ENCODE peak calls at places on chromosomes 11 and 22, in ten cellular contexts. U is left ventricle myocardium inferior; S is HTR-8/SVneo; V is NCI-H2171 treated with DMSO at 0.1 percent for 48 hours; K is activated CD4-positive, alpha-beta T cell treated with anti-CD3 and anti-CD28 coated beads, Interleukin-2, amount 50 U/mL, for 48 hours; M is PC-3; O is activated T-helper 1 cell treated with anti-CD3 and anti-CD28 coated beads, Interleukin-2, amount 50 U/mL, for 16 hours; A is substantia nigra; L is DMS 273 treated with DMSO at 0.1 percent for 48 hours; E is islet precursor cell. R is an unnamed sample.
A peak's percentile ranks its signal among the peaks of the same experiment; 100 is the strongest.

GRCh38 chr22:37095113-37095512 is 14.4 kb downstream of the TMPRSS6 start:
- DNase-seq in U (no peak), S (no peak), V (no peak), K (peak; percentile 84), M (no peak), O (no peak), A (no peak), L (no peak), E (no peak), R (no peak)

GRCh38 chr11:104061851-104062521 is 25.5 kb downstream of the DDI1 start:
- DNase-seq in U (no peak), S (no peak), V (no peak), K (no peak), M (no peak), O (no peak), A (no peak), L (no peak), E (no peak), R (no peak)

GRCh38 chr22:24427500-24428164 is at the start of gene ADORA2A:
- DNase-seq in U (no peak), S (no peak), V (no peak), K (peak; percentile 87), M (no peak), O (peak; percentile 65), A (no peak), L (no peak), E (no peak), R (no peak)

GRCh38 chr11:112437096-112437495 is 176.4 kb upstream of the PLET1 start:
- DNase-seq in U (no peak), S (no peak), V (no peak), K (no peak), M (peak; percentile 38), O (no peak), A (no peak), L (no peak), E (no peak), R (no peak)

GRCh38 chr11:96143016-96143670 is 199.9 kb downstream of the MAML2 start:
- DNase-seq in U (no peak), S (no peak), V (no peak), K (no peak), M (no peak), O (no peak), A (no peak), L (no peak), E (no peak), R (peak; percentile 75)

GRCh38 chr11:78419327-78419726 is 1.7 kb upstream of the GAB2 start:
- DNase-seq in U (peak; percentile 29), S (peak; percentile 21), V (no peak), K (no peak), M (peak; percentile 83), O (no peak), A (no peak), L (no peak), E (no peak), R (peak; percentile 76)

GRCh38 chr11:34585870-34586654 is 34.8 kb upstream of the EHF start:
- DNase-seq in U (no peak), S (peak; percentile 59), V (peak; percentile 62), K (no peak), M (peak; percentile 84), O (no peak), A (peak; percentile 13), L (peak; percentile 8), E (no peak), R (peak; percentile 77)

GRCh38 chr22:31122532-31123291 is at the start of gene INPP5J:
- DNase-seq in U (peak; percentile 59), S (peak; percentile 67), V (peak; percentile 93), K (no peak), M (peak; percentile 44), O (no peak), A (no peak), L (peak; percentile 15), E (peak; percentile 81), R (peak; percentile 15)

GRCh38 chr11:87431386-87431785 is 393.7 kb downstream of the TMEM135 start:
- DNase-seq in U (no peak), S (no peak), V (no peak), K (no peak), M (no peak), O (no peak), A (no peak), L (no peak), E (no peak), R (no peak)

GRCh38 chr22:31346733-31347250 is 646 bp upstream of the PATZ1 start:
- DNase-seq in U (peak; percentile 61), S (peak; percentile 38), V (peak; percentile 75), K (peak; percentile 56), M (peak; percentile 62), O (no peak), A (no peak), L (no peak), E (no peak), R (no peak)

GRCh38 chr11:72460091-72460647 is 25.8 kb upstream of the CLPB start:
- DNase-seq in U (no peak), S (no peak), V (no peak), K (no peak), M (no peak), O (no peak), A (no peak), L (no peak), E (peak; percentile 41), R (no peak)

GRCh38 chr11:2299773-2300172 is 1.9 kb downstream of the C11orf21 start:
- DNase-seq in U (no peak), S (no peak), V (no peak), K (no peak), M (no peak), O (no peak), A (no peak), L (no peak), E (no peak), R (no peak)

GRCh38 chr22:32281092-32281491 is 25.9 kb upstream of the SLC5A4 start:
- DNase-seq in U (no peak), S (no peak), V (peak; percentile 65), K (no peak), M (no peak), O (no peak), A (no peak), L (no peak), E (no peak), R (peak; percentile 84)

GRCh38 chr11:3157381-3158130 is 7.6 kb downstream of the OSBPL5 start:
- DNase-seq in U (peak; percentile 14), S (no peak), V (no peak), K (no peak), M (peak; percentile 22), O (no peak), A (no peak), L (no peak), E (no peak), R (no peak)

GRCh38 chr11:3123761-3124733 is 41.1 kb downstream of the OSBPL5 start:
- DNase-seq in U (peak; percentile 86), S (peak; percentile 79), V (no peak), K (no peak), M (peak; percentile 94), O (no peak), A (no peak), L (no peak), E (peak; percentile 29), R (peak; percentile 93)

GRCh38 chr11:15641191-15641810 is 526.6 kb downstream of the INSC start:
- DNase-seq in U (no peak), S (no peak), V (no peak), K (no peak), M (no peak), O (no peak), A (no peak), L (no peak), E (no peak), R (no peak)

GRCh38 chr22:26674211-26675190 is 17.1 kb downstream of the MIAT start:
- DNase-seq in U (no peak), S (no peak), V (no peak), K (peak; percentile 41), M (no peak), O (no peak), A (no peak), L (no peak), E (no peak), R (no peak)

GRCh38 chr11:92826597-92826996 is 142.9 kb upstream of the MTNR1B start:
- DNase-seq in U (no peak), S (no peak), V (no peak), K (no peak), M (no peak), O (no peak), A (no peak), L (no peak), E (no peak), R (no peak)

GRCh38 chr11:67649634-67650540 is 643 bp downstream of the ACY3 start:
- DNase-seq in U (no peak), S (no peak), V (peak; percentile 8), K (no peak), M (no peak), O (no peak), A (no peak), L (no peak), E (peak; percentile 35), R (no peak)

GRCh38 chr11:783581-784015 is 6.3 kb downstream of the CEND1 start:
- DNase-seq in U (peak; percentile 68), S (peak; percentile 72), V (peak; percentile 91), K (peak; percentile 57), M (peak; percentile 80), O (no peak), A (peak; percentile 52), L (peak; percentile 95), E (peak; percentile 97), R (peak; percentile 60)

GRCh38 chr11:113934797-113935196 is 30.2 kb downstream of the HTR3B start:
- DNase-seq in U (no peak), S (no peak), V (no peak), K (no peak), M (no peak), O (no peak), A (no peak), L (no peak), E (no peak), R (no peak)

GRCh38 chr11:120883404-120884135 is 140.3 kb upstream of the TBCEL start:
- DNase-seq in U (peak; percentile 40), S (no peak), V (no peak), K (no peak), M (peak; percentile 57), O (no peak), A (no peak), L (no peak), E (peak; percentile 70), R (peak; percentile 6)